ENCODE peak calls at places on chromosomes 6 and 20, in six cellular contexts. One of them, this sample, is unnamed.
A peak's percentile ranks its signal among the peaks of the same experiment; 100 is the strongest.

GRCh38 chr6:39610229-39610628 is 115.0 kb downstream of the KIF6 start:
- DNase-seq in MM.1S: no peak
- DNase-seq in tibial artery: no peak
- DNase-seq in hepatocyte: peak; percentile 29
- DNase-seq in upper lobe of right lung: no peak
- DNase-seq in neural progenitor cell: no peak
- DNase-seq in this sample: no peak

GRCh38 chr20:3686867-3687321 is 5.1 kb upstream of the ADAM33 start:
- DNase-seq in MM.1S: no peak
- DNase-seq in tibial artery: peak; percentile 93
- DNase-seq in hepatocyte: peak; percentile 58
- DNase-seq in upper lobe of right lung: no peak
- DNase-seq in neural progenitor cell: no peak
- DNase-seq in this sample: no peak

GRCh38 chr6:36657265-36657664 is 21.2 kb upstream of the CDKN1A start:
- DNase-seq in MM.1S: no peak
- DNase-seq in tibial artery: no peak
- DNase-seq in hepatocyte: no peak
- DNase-seq in upper lobe of right lung: no peak
- DNase-seq in neural progenitor cell: no peak
- DNase-seq in this sample: no peak

GRCh38 chr20:11454966-11455799 is 462.5 kb upstream of the BTBD3 start:
- DNase-seq in MM.1S: no peak
- DNase-seq in tibial artery: no peak
- DNase-seq in hepatocyte: peak; percentile 66
- DNase-seq in upper lobe of right lung: no peak
- DNase-seq in neural progenitor cell: no peak
- DNase-seq in this sample: no peak

GRCh38 chr6:158072083-158072721 is 90.5 kb downstream of the SYNJ2 start:
- DNase-seq in MM.1S: peak; percentile 27
- DNase-seq in tibial artery: peak; percentile 73
- DNase-seq in hepatocyte: peak; percentile 83
- DNase-seq in upper lobe of right lung: peak; percentile 82
- DNase-seq in neural progenitor cell: peak; percentile 76
- DNase-seq in this sample: peak; percentile 79

GRCh38 chr20:35598899-35599775 is 16.5 kb upstream of the SPAG4 start:
- DNase-seq in MM.1S: no peak
- DNase-seq in tibial artery: no peak
- DNase-seq in hepatocyte: no peak
- DNase-seq in upper lobe of right lung: peak; percentile 72
- DNase-seq in neural progenitor cell: no peak
- DNase-seq in this sample: no peak

GRCh38 chr6:33621396-33622388 is 570 bp downstream of the ITPR3 start:
- DNase-seq in MM.1S: peak; percentile 43
- DNase-seq in tibial artery: no peak
- DNase-seq in hepatocyte: peak; percentile 60
- DNase-seq in upper lobe of right lung: peak; percentile 88
- DNase-seq in neural progenitor cell: peak; percentile 61
- DNase-seq in this sample: peak; percentile 48

GRCh38 chr6:54427396-54427910 is 119.2 kb downstream of the TINAG start:
- DNase-seq in MM.1S: no peak
- DNase-seq in tibial artery: no peak
- DNase-seq in hepatocyte: no peak
- DNase-seq in upper lobe of right lung: no peak
- DNase-seq in neural progenitor cell: no peak
- DNase-seq in this sample: no peak

GRCh38 chr6:81204741-81205140 is 547.7 kb downstream of the TENT5A start:
- DNase-seq in MM.1S: no peak
- DNase-seq in tibial artery: no peak
- DNase-seq in hepatocyte: no peak
- DNase-seq in upper lobe of right lung: no peak
- DNase-seq in neural progenitor cell: peak; percentile 47
- DNase-seq in this sample: no peak

GRCh38 chr6:125888989-125889656 is 67.4 kb upstream of the HINT3 start:
- DNase-seq in MM.1S: peak; percentile 32
- DNase-seq in tibial artery: no peak
- DNase-seq in hepatocyte: peak; percentile 32
- DNase-seq in upper lobe of right lung: no peak
- DNase-seq in neural progenitor cell: peak; percentile 74
- DNase-seq in this sample: no peak

GRCh38 chr6:118263929-118264486 is 284.1 kb upstream of the PLN start:
- DNase-seq in MM.1S: no peak
- DNase-seq in tibial artery: no peak
- DNase-seq in hepatocyte: peak; percentile 33
- DNase-seq in upper lobe of right lung: no peak
- DNase-seq in neural progenitor cell: peak; percentile 44
- DNase-seq in this sample: no peak

GRCh38 chr6:154457881-154458284 is 52.6 kb downstream of the CNKSR3 start:
- DNase-seq in MM.1S: no peak
- DNase-seq in tibial artery: no peak
- DNase-seq in hepatocyte: no peak
- DNase-seq in upper lobe of right lung: no peak
- DNase-seq in neural progenitor cell: no peak
- DNase-seq in this sample: no peak

GRCh38 chr20:45945678-45946148 is 11.2 kb downstream of the PCIF1 start:
- DNase-seq in MM.1S: no peak
- DNase-seq in tibial artery: no peak
- DNase-seq in hepatocyte: no peak
- DNase-seq in upper lobe of right lung: no peak
- DNase-seq in neural progenitor cell: no peak
- DNase-seq in this sample: no peak

GRCh38 chr20:33566781-33567603 is 77.1 kb downstream of the CBFA2T2 start:
- DNase-seq in MM.1S: no peak
- DNase-seq in tibial artery: no peak
- DNase-seq in hepatocyte: no peak
- DNase-seq in upper lobe of right lung: no peak
- DNase-seq in neural progenitor cell: no peak
- DNase-seq in this sample: no peak

GRCh38 chr6:119339941-119340456 is 9.6 kb downstream of the MAN1A1 start:
- DNase-seq in MM.1S: no peak
- DNase-seq in tibial artery: peak; percentile 26
- DNase-seq in hepatocyte: no peak
- DNase-seq in upper lobe of right lung: no peak
- DNase-seq in neural progenitor cell: no peak
- DNase-seq in this sample: no peak

GRCh38 chr6:11425876-11426275 is 111.7 kb upstream of the TMEM170B start:
- DNase-seq in MM.1S: no peak
- DNase-seq in tibial artery: no peak
- DNase-seq in hepatocyte: no peak
- DNase-seq in upper lobe of right lung: no peak
- DNase-seq in neural progenitor cell: no peak
- DNase-seq in this sample: no peak

GRCh38 chr6:34982424-34982852 is 93.4 kb downstream of the ANKS1A start:
- DNase-seq in MM.1S: no peak
- DNase-seq in tibial artery: no peak
- DNase-seq in hepatocyte: peak; percentile 27
- DNase-seq in upper lobe of right lung: no peak
- DNase-seq in neural progenitor cell: peak; percentile 26
- DNase-seq in this sample: peak; percentile 20

GRCh38 chr6:158869010-158869603 is 49.9 kb upstream of the EZR start:
- DNase-seq in MM.1S: no peak
- DNase-seq in tibial artery: peak; percentile 29
- DNase-seq in hepatocyte: no peak
- DNase-seq in upper lobe of right lung: no peak
- DNase-seq in neural progenitor cell: peak; percentile 80
- DNase-seq in this sample: no peak

GRCh38 chr6:11710968-11711643 is 67.5 kb downstream of the ADTRP start:
- DNase-seq in MM.1S: no peak
- DNase-seq in tibial artery: no peak
- DNase-seq in hepatocyte: no peak
- DNase-seq in upper lobe of right lung: no peak
- DNase-seq in neural progenitor cell: no peak
- DNase-seq in this sample: no peak

GRCh38 chr20:23350855-23351838 is 556 bp downstream of the NXT1 start:
- DNase-seq in MM.1S: peak; percentile 48
- DNase-seq in tibial artery: peak; percentile 58
- DNase-seq in hepatocyte: peak; percentile 67
- DNase-seq in upper lobe of right lung: peak; percentile 79
- DNase-seq in neural progenitor cell: peak; percentile 76
- DNase-seq in this sample: peak; percentile 62

GRCh38 chr20:21048841-21049273 is 57.3 kb downstream of the LINC00237 start:
- DNase-seq in MM.1S: peak; percentile 25
- DNase-seq in tibial artery: no peak
- DNase-seq in hepatocyte: no peak
- DNase-seq in upper lobe of right lung: peak; percentile 66
- DNase-seq in neural progenitor cell: peak; percentile 60
- DNase-seq in this sample: peak; percentile 9

GRCh38 chr20:47355489-47356219 is 845 bp downstream of the ZMYND8 start:
- DNase-seq in MM.1S: peak; percentile 48
- DNase-seq in tibial artery: no peak
- DNase-seq in hepatocyte: no peak
- DNase-seq in upper lobe of right lung: no peak
- DNase-seq in neural progenitor cell: peak; percentile 37
- DNase-seq in this sample: no peak

GRCh38 chr6:100464910-100465700 is at the start of gene SIM1:
- DNase-seq in MM.1S: no peak
- DNase-seq in tibial artery: peak; percentile 41
- DNase-seq in hepatocyte: peak; percentile 73
- DNase-seq in upper lobe of right lung: no peak
- DNase-seq in neural progenitor cell: peak; percentile 96
- DNase-seq in this sample: no peak

GRCh38 chr6:41371461-41371991 is 36.1 kb downstream of the NCR2 start:
- DNase-seq in MM.1S: no peak
- DNase-seq in tibial artery: peak; percentile 34
- DNase-seq in hepatocyte: peak; percentile 84
- DNase-seq in upper lobe of right lung: peak; percentile 73
- DNase-seq in neural progenitor cell: peak; percentile 86
- DNase-seq in this sample: no peak

GRCh38 chr6:27593200-27593818 is 120.4 kb upstream of the ZNF184 start:
- DNase-seq in MM.1S: no peak
- DNase-seq in tibial artery: no peak
- DNase-seq in hepatocyte: no peak
- DNase-seq in upper lobe of right lung: no peak
- DNase-seq in neural progenitor cell: peak; percentile 36
- DNase-seq in this sample: no peak

DNA sequence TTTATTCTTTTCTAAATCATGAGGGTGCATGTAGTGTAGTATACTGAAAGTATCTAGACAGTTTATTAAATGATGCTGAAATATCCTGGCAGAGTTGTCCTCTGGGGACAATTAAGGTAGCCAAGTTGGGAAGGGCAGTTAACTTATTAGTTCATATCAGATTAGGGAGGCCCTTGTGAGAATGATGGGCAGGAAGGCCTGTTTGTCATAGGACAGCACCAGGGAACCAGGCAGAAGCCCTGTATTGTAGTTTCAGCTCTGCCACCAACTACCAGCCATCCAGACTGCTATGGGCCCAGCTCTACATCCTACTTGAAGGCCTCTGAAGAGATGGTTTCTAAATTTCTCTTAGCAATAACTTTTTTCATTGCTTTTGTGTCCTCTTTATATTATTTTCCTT is 4.0 kb downstream of the MYLIP start:
- DNase-seq in MM.1S: no peak
- DNase-seq in tibial artery: no peak
- DNase-seq in hepatocyte: peak; percentile 21
- DNase-seq in upper lobe of right lung: no peak
- DNase-seq in neural progenitor cell: no peak
- DNase-seq in this sample: peak; percentile 8
- H3K27ac ChIP-seq in MM.1S: no peak overlapping the region
- H3K27ac ChIP-seq in tibial artery: peak overlapping the region; percentile 95
- H3K27ac ChIP-seq in hepatocyte: peak overlapping the region; percentile 25
- H3K27ac ChIP-seq in upper lobe of right lung: no peak overlapping the region
- H3K27ac ChIP-seq in neural progenitor cell: no peak overlapping the region
- H3K27ac ChIP-seq in this sample: peak overlapping the region; percentile 39

GRCh38 chr6:348860-349396 is 42.6 kb upstream of the IRF4 start:
- DNase-seq in MM.1S: no peak
- DNase-seq in tibial artery: no peak
- DNase-seq in hepatocyte: no peak
- DNase-seq in upper lobe of right lung: peak; percentile 70
- DNase-seq in neural progenitor cell: no peak
- DNase-seq in this sample: no peak
- H3K9me3 ChIP-seq in MM.1S: no peaks in the 10 kb centered on the region
- H3K9me3 ChIP-seq in tibial artery: no peaks in the 10 kb centered on the region
- H3K9me3 ChIP-seq in hepatocyte: no peaks in the 10 kb centered on the region
- H3K9me3 ChIP-seq in upper lobe of right lung: no peaks in the 10 kb centered on the region
- H3K9me3 ChIP-seq in neural progenitor cell: peaks cover 7% of the 10 kb centered on the region
- H3K9me3 ChIP-seq in this sample: no peaks in the 10 kb centered on the region

GRCh38 chr6:132490478-132491204 is 22.3 kb downstream of the STX7 start:
- DNase-seq in MM.1S: no peak
- DNase-seq in tibial artery: no peak
- DNase-seq in hepatocyte: no peak
- DNase-seq in upper lobe of right lung: no peak
- DNase-seq in neural progenitor cell: no peak
- DNase-seq in this sample: no peak
- H3K27ac ChIP-seq in MM.1S: peak overlapping the region; percentile 28
- H3K27ac ChIP-seq in tibial artery: peak overlapping the region; percentile 66
- H3K27ac ChIP-seq in hepatocyte: no peak overlapping the region
- H3K27ac ChIP-seq in upper lobe of right lung: no peak overlapping the region
- H3K27ac ChIP-seq in neural progenitor cell: no peak overlapping the region
- H3K27ac ChIP-seq in this sample: no peak overlapping the region

DNA sequence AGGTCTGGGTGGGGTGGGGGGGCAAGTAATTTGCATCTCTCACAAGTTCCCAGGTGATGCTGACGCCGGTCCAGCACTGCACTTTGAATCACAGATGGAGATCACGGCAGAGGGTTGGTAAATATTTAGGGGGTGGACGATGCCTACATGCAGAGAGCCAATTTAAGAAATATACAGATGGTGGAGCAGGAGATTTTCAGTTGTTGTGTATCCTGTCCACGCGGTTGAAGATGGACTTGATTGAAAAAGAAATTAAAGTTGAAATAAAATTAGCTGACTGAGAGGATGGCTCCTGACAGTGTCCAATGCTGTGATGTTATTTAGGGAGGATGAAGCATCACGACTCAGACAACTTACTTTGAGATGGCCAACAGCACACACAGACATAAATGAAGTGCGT is 74.6 kb downstream of the PHACTR3 start:
- DNase-seq in MM.1S: no peak
- DNase-seq in tibial artery: no peak
- DNase-seq in hepatocyte: no peak
- DNase-seq in upper lobe of right lung: no peak
- DNase-seq in neural progenitor cell: no peak
- DNase-seq in this sample: no peak
- H3K9me3 ChIP-seq in MM.1S: no peaks in the 10 kb centered on the region
- H3K9me3 ChIP-seq in tibial artery: no peaks in the 10 kb centered on the region
- H3K9me3 ChIP-seq in hepatocyte: no peaks in the 10 kb centered on the region
- H3K9me3 ChIP-seq in upper lobe of right lung: no peaks in the 10 kb centered on the region
- H3K9me3 ChIP-seq in neural progenitor cell: peaks cover 4% of the 10 kb centered on the region
- H3K9me3 ChIP-seq in this sample: no peaks in the 10 kb centered on the region

GRCh38 chr6:109299695-109300564 is 82.3 kb downstream of the CD164 start:
- DNase-seq in MM.1S: no peak
- DNase-seq in tibial artery: peak; percentile 58
- DNase-seq in hepatocyte: no peak
- DNase-seq in upper lobe of right lung: no peak
- DNase-seq in neural progenitor cell: no peak
- DNase-seq in this sample: no peak
- H3K27ac ChIP-seq in MM.1S: no peak overlapping the region
- H3K27ac ChIP-seq in tibial artery: peak overlapping the region; percentile 84
- H3K27ac ChIP-seq in hepatocyte: peak overlapping the region; percentile 16
- H3K27ac ChIP-seq in upper lobe of right lung: no peak overlapping the region
- H3K27ac ChIP-seq in neural progenitor cell: no peak overlapping the region
- H3K27ac ChIP-seq in this sample: no peak overlapping the region

This sample was measured in CD4-positive, CD25-positive, alpha-beta regulatory T cell.